ENCODE peak calls at places on chromosome 1, in five cellular contexts. S is stomach, E is PC-9, Q is gastrocnemius medialis, F is upper lobe of right lung. G is an unnamed sample.
A peak's percentile ranks its signal among the peaks of the same experiment; 100 is the strongest.

GRCh38 chr1:29349871-29350491 is 113.7 kb downstream of the PTPRU start:
- DNase-seq in S (no peak), E (no peak), Q (no peak), F (peak; percentile 42), G (no peak)

GRCh38 chr1:96211166-96211565 is 510.4 kb upstream of the PTBP2 start:
- DNase-seq in S (no peak), E (no peak), Q (no peak), F (no peak), G (no peak)

GRCh38 chr1:216528816-216529215 is 105.6 kb upstream of the USH2A start:
- DNase-seq in S (no peak), E (no peak), Q (no peak), F (no peak), G (no peak)

GRCh38 chr1:45928486-45929205 is 125.2 kb downstream of the MAST2 start:
- DNase-seq in S (no peak), E (no peak), Q (no peak), F (no peak), G (no peak)

GRCh38 chr1:14778882-14779594 is 180.6 kb downstream of the KAZN start:
- DNase-seq in S (peak; percentile 64), E (peak; percentile 25), Q (no peak), F (peak; percentile 69), G (no peak)

GRCh38 chr1:113684153-113684541 is 75.1 kb downstream of the PHTF1 start:
- DNase-seq in S (no peak), E (no peak), Q (no peak), F (no peak), G (peak; percentile 75)

GRCh38 chr1:164902491-164902890 is 343.5 kb downstream of the PBX1 start:
- DNase-seq in S (no peak), E (no peak), Q (no peak), F (no peak), G (no peak)

GRCh38 chr1:113530021-113530420 is 139.7 kb downstream of the MAGI3 start:
- DNase-seq in S (no peak), E (no peak), Q (no peak), F (no peak), G (no peak)

GRCh38 chr1:84720275-84720780 is 30.1 kb upstream of the SSX2IP start:
- DNase-seq in S (no peak), E (no peak), Q (no peak), F (no peak), G (no peak)

GRCh38 chr1:227945891-227946623 is 1.7 kb downstream of the WNT9A start:
- DNase-seq in S (peak; percentile 86), E (peak; percentile 95), Q (peak; percentile 87), F (peak; percentile 87), G (peak; percentile 94)

GRCh38 chr1:56627019-56627635 is 18.0 kb upstream of the PRKAA2 start:
- DNase-seq in S (no peak), E (no peak), Q (no peak), F (no peak), G (no peak)

GRCh38 chr1:114377356-114377755 is 133.6 kb downstream of the TRIM33 start:
- DNase-seq in S (no peak), E (no peak), Q (no peak), F (no peak), G (no peak)

GRCh38 chr1:119632103-119632490 is 16.0 kb downstream of the ZNF697 start:
- DNase-seq in S (no peak), E (no peak), Q (no peak), F (no peak), G (no peak)

GRCh38 chr1:47527653-47528272 is 89.9 kb downstream of the FOXD2 start:
- DNase-seq in S (peak; percentile 63), E (peak; percentile 16), Q (no peak), F (no peak), G (no peak)

GRCh38 chr1:75135829-75136142 is 1.6 kb downstream of the LHX8 start:
- DNase-seq in S (no peak), E (no peak), Q (no peak), F (no peak), G (no peak)

GRCh38 chr1:29785554-29785953 is 549.2 kb downstream of the PTPRU start:
- DNase-seq in S (no peak), E (no peak), Q (no peak), F (no peak), G (no peak)

GRCh38 chr1:226098870-226099832 is 36.6 kb downstream of the H3-3A start:
- DNase-seq in S (no peak), E (no peak), Q (no peak), F (no peak), G (no peak)

GRCh38 chr1:84402060-84402459 is 3.8 kb downstream of the DNASE2B start:
- DNase-seq in S (no peak), E (no peak), Q (no peak), F (no peak), G (no peak)

GRCh38 chr1:180793451-180793850 is 119.2 kb upstream of the KIAA1614 start:
- DNase-seq in S (no peak), E (no peak), Q (no peak), F (no peak), G (no peak)

GRCh38 chr1:94858276-94858675 is 38.1 kb downstream of the SLC44A3 start:
- DNase-seq in S (no peak), E (peak; percentile 17), Q (no peak), F (no peak), G (no peak)

GRCh38 chr1:53376742-53377437 is 49.0 kb upstream of the LRP8 start:
- DNase-seq in S (peak; percentile 10), E (no peak), Q (no peak), F (peak; percentile 30), G (peak; percentile 59)

GRCh38 chr1:118978914-118979701 is 9.0 kb downstream of the TBX15 start:
- DNase-seq in S (no peak), E (no peak), Q (no peak), F (no peak), G (no peak)

GRCh38 chr1:37875833-37876232 is 16.4 kb upstream of the MTF1 start:
- DNase-seq in S (no peak), E (no peak), Q (no peak), F (no peak), G (no peak)

GRCh38 chr1:152884085-152884484 is 6.0 kb downstream of the SMCP start:
- DNase-seq in S (no peak), E (no peak), Q (no peak), F (no peak), G (no peak)

GRCh38 chr1:31620631-31621497 is 3.4 kb downstream of the HCRTR1 start:
- DNase-seq in S (no peak), E (no peak), Q (no peak), F (no peak), G (no peak)

GRCh38 chr1:226553594-226554279 is 5.2 kb downstream of the STUM start:
- DNase-seq in S (no peak), E (no peak), Q (no peak), F (no peak), G (no peak)

GRCh38 chr1:172485626-172486025 is 41.8 kb upstream of the PIGC start:
- DNase-seq in S (no peak), E (no peak), Q (no peak), F (no peak), G (no peak)

GRCh38 chr1:203271962-203272632 is 33.2 kb upstream of the BTG2 start:
- DNase-seq in S (no peak), E (no peak), Q (no peak), F (peak; percentile 64), G (no peak)
- H3K4me1 ChIP-seq in S (peaks cover 57% of the 10 kb centered on the region), E (no peaks in the 10 kb centered on the region), Q (peaks cover 76% of the 10 kb centered on the region), F (peaks cover 38% of the 10 kb centered on the region), G (no peaks in the 10 kb centered on the region)

GRCh38 chr1:54796902-54797301 is 4.2 kb downstream of the TTC22 start:
- DNase-seq in S (no peak), E (no peak), Q (no peak), F (no peak), G (no peak)
- H3K4me1 ChIP-seq in S (peaks cover 71% of the 10 kb centered on the region), E (peaks cover 70% of the 10 kb centered on the region), Q (peaks cover 3% of the 10 kb centered on the region), F (peaks cover 5% of the 10 kb centered on the region), G (peaks cover 23% of the 10 kb centered on the region)

GRCh38 chr1:3456964-3457909 is 2.8 kb downstream of the ARHGEF16 start:
- DNase-seq in S (no peak), E (no peak), Q (no peak), F (no peak), G (peak; percentile 75)
- H3K4me1 ChIP-seq in S (peaks cover 78% of the 10 kb centered on the region), E (peaks cover 24% of the 10 kb centered on the region), Q (peaks cover 35% of the 10 kb centered on the region), F (peaks cover 4% of the 10 kb centered on the region), G (peaks cover 38% of the 10 kb centered on the region)

GRCh38 chr1:201562257-201562656 is 23.3 kb downstream of the NAV1 start:
- DNase-seq in S (no peak), E (no peak), Q (no peak), F (no peak), G (no peak)
- H3K4me1 ChIP-seq in S (peaks cover 15% of the 10 kb centered on the region), E (no peaks in the 10 kb centered on the region), Q (peaks cover 27% of the 10 kb centered on the region), F (peaks cover 14% of the 10 kb centered on the region), G (no peaks in the 10 kb centered on the region)

GRCh38 chr1:223835754-223836153 is 10.0 kb downstream of the TP53BP2 start:
- DNase-seq in S (no peak), E (no peak), Q (no peak), F (no peak), G (no peak)

GRCh38 chr1:223837206-223837605 is 8.5 kb downstream of the TP53BP2 start:
- DNase-seq in S (no peak), E (no peak), Q (no peak), F (no peak), G (no peak)

GRCh38 chr1:223836586-223836985 is 9.2 kb downstream of the TP53BP2 start:
- DNase-seq in S (no peak), E (peak; percentile 42), Q (no peak), F (no peak), G (no peak)

GRCh38 chr1:223838125-223838854 is 7.5 kb downstream of the TP53BP2 start:
- DNase-seq in S (no peak), E (no peak), Q (no peak), F (no peak), G (no peak)

GRCh38 chr1:223837687-223838086 is 8.1 kb downstream of the TP53BP2 start:
- DNase-seq in S (no peak), E (no peak), Q (no peak), F (no peak), G (no peak)
- H3K4me1 ChIP-seq in S (peaks cover 81% of the 10 kb centered on the region), E (peaks cover 79% of the 10 kb centered on the region), Q (peaks cover 61% of the 10 kb centered on the region), F (peaks cover 56% of the 10 kb centered on the region), G (peaks cover 8% of the 10 kb centered on the region)

GRCh38 chr1:8863712-8864324 is 14.7 kb downstream of the ENO1 start:
- DNase-seq in S (no peak), E (no peak), Q (no peak), F (no peak), G (no peak)
- H3K4me1 ChIP-seq in S (peaks cover 5% of the 10 kb centered on the region), E (peaks cover 5% of the 10 kb centered on the region), Q (peaks cover 37% of the 10 kb centered on the region), F (peaks cover 11% of the 10 kb centered on the region), G (peaks cover 5% of the 10 kb centered on the region)

GRCh38 chr1:2274231-2274967 is 46.3 kb downstream of the SKI start:
- DNase-seq in S (no peak), E (no peak), Q (no peak), F (no peak), G (peak; percentile 72)
- H3K4me1 ChIP-seq in S (peaks cover 100% of the 10 kb centered on the region), E (no peaks in the 10 kb centered on the region), Q (peaks cover 90% of the 10 kb centered on the region), F (peaks cover 95% of the 10 kb centered on the region), G (peaks cover 80% of the 10 kb centered on the region)

GRCh38 chr1:232134365-232134764 is 495.6 kb downstream of the SIPA1L2 start:
- DNase-seq in S (no peak), E (no peak), Q (no peak), F (no peak), G (no peak)
- H3K4me1 ChIP-seq in S (no peaks in the 10 kb centered on the region), E (no peaks in the 10 kb centered on the region), Q (no peaks in the 10 kb centered on the region), F (no peaks in the 10 kb centered on the region), G (no peaks in the 10 kb centered on the region)

G was measured in kidney.